ENCODE peak calls at places on chromosomes 3 and 15, in six cellular contexts. H is adrenal gland, I is tibial artery, V is astrocyte, E is fibroblast of lung, A is lower lobe of right lung. W is an unnamed sample. For H3K4me1, the result is how much of the 10 kb centered on the place peaks cover.

GRCh38 chr3:98679986-98680385 is 83.2 kb upstream of the ST3GAL6 start:
- DNase-seq in H (no peak), I (no peak), V (no peak), E (no peak), A (no peak), W (no peak)

GRCh38 chr3:181711325-181712135 is at the start of gene SOX2:
- DNase-seq in H (peak), I (no peak), V (peak), E (peak), A (peak), W (peak)

GRCh38 chr15:90465140-90465929 is 64.4 kb upstream of the CRTC3 start:
- DNase-seq in H (no peak), I (no peak), V (peak), E (peak), A (no peak), W (no peak)

GRCh38 chr3:177483182-177483967 is 286.1 kb upstream of the TBL1XR1 start:
- DNase-seq in H (peak), I (no peak), V (no peak), E (no peak), A (no peak), W (no peak)

GRCh38 chr3:41863024-41863423 is 98.9 kb downstream of the ULK4 start:
- DNase-seq in H (no peak), I (no peak), V (no peak), E (no peak), A (no peak), W (no peak)

GRCh38 chr3:147943265-147943945 is 534.2 kb downstream of the ZIC1 start:
- DNase-seq in H (no peak), I (no peak), V (peak), E (peak), A (no peak), W (no peak)

GRCh38 chr15:71575474-71576045 is 234.8 kb upstream of the NR2E3 start:
- DNase-seq in H (no peak), I (no peak), V (no peak), E (no peak), A (no peak), W (no peak)

GRCh38 chr3:76859596-76859995 is 180.3 kb upstream of the ROBO2 start:
- DNase-seq in H (no peak), I (no peak), V (no peak), E (no peak), A (no peak), W (no peak)

GRCh38 chr3:191257286-191257685 is 58.2 kb downstream of the OSTN start:
- DNase-seq in H (no peak), I (no peak), V (no peak), E (no peak), A (no peak), W (no peak)

GRCh38 chr3:426056-426455 is 229.5 kb downstream of the CHL1 start:
- DNase-seq in H (no peak), I (no peak), V (no peak), E (no peak), A (no peak), W (no peak)

GRCh38 chr3:30221622-30222021 is 384.8 kb upstream of the TGFBR2 start:
- DNase-seq in H (no peak), I (no peak), V (peak), E (peak), A (no peak), W (no peak)

GRCh38 chr15:100339999-100340398 is 1.8 kb downstream of the ADAMTS17 start:
- DNase-seq in H (no peak), I (no peak), V (no peak), E (no peak), A (no peak), W (no peak)

GRCh38 chr3:186287723-186288122 is 74.3 kb downstream of the DGKG start:
- DNase-seq in H (no peak), I (no peak), V (peak), E (peak), A (no peak), W (no peak)

GRCh38 chr3:196632033-196632751 is 7.3 kb upstream of the NRROS start:
- DNase-seq in H (peak), I (peak), V (peak), E (peak), A (peak), W (peak)

GRCh38 chr15:35281515-35281914 is 196.4 kb upstream of the NANOGP8 start:
- DNase-seq in H (no peak), I (no peak), V (peak), E (peak), A (no peak), W (no peak)

GRCh38 chr3:28726840-28727239 is 378.2 kb upstream of the AZI2 start:
- DNase-seq in H (peak), I (peak), V (peak), E (peak), A (peak), W (peak)

GRCh38 chr3:178370387-178370786 is 165.8 kb upstream of the KCNMB2 start:
- DNase-seq in H (no peak), I (no peak), V (no peak), E (no peak), A (no peak), W (no peak)

GRCh38 chr3:50630916-50631315 is 14.0 kb downstream of the MAPKAPK3 start:
- DNase-seq in H (no peak), I (no peak), V (peak), E (peak), A (no peak), W (no peak)

GRCh38 chr3:8736436-8736835 is 2.8 kb downstream of the CAV3 start:
- DNase-seq in H (no peak), I (no peak), V (no peak), E (no peak), A (no peak), W (no peak)

GRCh38 chr3:107629556-107629955 is 106.8 kb downstream of the BBX start:
- DNase-seq in H (no peak), I (no peak), V (peak), E (peak), A (no peak), W (no peak)

GRCh38 chr3:160012108-160012507 is 23.5 kb downstream of the IL12A start:
- DNase-seq in H (no peak), I (no peak), V (no peak), E (no peak), A (no peak), W (no peak)

GRCh38 chr3:69784854-69785523 is 45.7 kb downstream of the MITF start:
- DNase-seq in H (peak), I (peak), V (peak), E (peak), A (peak), W (peak)

GRCh38 chr3:36843065-36844051 is 79.0 kb upstream of the DCLK3 start:
- DNase-seq in H (no peak), I (no peak), V (peak), E (peak), A (no peak), W (no peak)

GRCh38 chr3:101638262-101638745 is 38.6 kb downstream of the ZBTB11 start:
- DNase-seq in H (no peak), I (no peak), V (no peak), E (no peak), A (no peak), W (no peak)

GRCh38 chr3:52879581-52879980 is 17.8 kb downstream of the STIMATE start:
- DNase-seq in H (no peak), I (no peak), V (no peak), E (no peak), A (no peak), W (no peak)

GRCh38 chr3:110567032-110567431 is 504.6 kb upstream of the NECTIN3 start:
- DNase-seq in H (no peak), I (no peak), V (no peak), E (peak), A (no peak), W (no peak)

GRCh38 chr3:183253961-183254815 is 1.1 kb downstream of the B3GNT5 start:
- DNase-seq in H (peak), I (no peak), V (peak), E (peak), A (peak), W (peak)

GRCh38 chr3:79515072-79515471 is 252.7 kb downstream of the ROBO1 start:
- DNase-seq in H (no peak), I (no peak), V (peak), E (peak), A (no peak), W (no peak)

GRCh38 chr3:172177046-172177445 is 137.7 kb downstream of the FNDC3B start:
- DNase-seq in H (peak), I (no peak), V (peak), E (peak), A (no peak), W (no peak)

DNA sequence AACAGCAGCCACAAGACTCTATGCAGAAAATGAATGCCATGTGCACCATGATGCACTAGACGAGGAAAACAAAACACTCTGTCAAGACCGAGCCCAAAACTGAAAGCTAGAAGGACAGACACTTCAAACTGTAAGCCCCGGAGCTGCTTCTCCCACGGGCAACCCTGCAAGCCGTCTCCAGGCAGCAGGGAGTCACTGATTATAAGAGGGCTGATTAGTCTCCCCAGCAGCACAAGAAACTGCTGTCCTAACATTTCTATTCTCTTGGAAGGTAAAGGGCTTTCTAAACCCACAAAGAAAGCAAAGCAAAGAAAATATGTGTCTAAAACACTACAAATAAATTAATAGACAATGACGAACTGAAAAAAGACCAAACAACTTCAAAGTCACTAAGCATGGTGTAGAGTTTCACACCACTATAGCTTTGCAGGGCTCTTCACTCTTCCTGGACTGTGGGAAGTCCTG is 15.5 kb downstream of the TBC1D2B start:
- DNase-seq in H (peak), I (no peak), V (peak), E (peak), A (no peak), W (peak)
- H3K27ac ChIP-seq in H (peak), I (peak), V (peak), E (peak), A (peak), W (peak)

GRCh38 chr3:57095361-57095760 is 34.9 kb downstream of the SPATA12 start:
- DNase-seq in H (no peak), I (no peak), V (no peak), E (no peak), A (no peak), W (no peak)

GRCh38 chr3:57091874-57092273 is 31.4 kb downstream of the SPATA12 start:
- DNase-seq in H (no peak), I (no peak), V (no peak), E (no peak), A (no peak), W (no peak)

GRCh38 chr3:57094606-57095005 is 34.1 kb downstream of the SPATA12 start:
- DNase-seq in H (no peak), I (no peak), V (no peak), E (peak), A (no peak), W (no peak)

GRCh38 chr3:57094011-57094535 is 33.6 kb downstream of the SPATA12 start:
- DNase-seq in H (no peak), I (no peak), V (no peak), E (no peak), A (no peak), W (no peak)

DNA sequence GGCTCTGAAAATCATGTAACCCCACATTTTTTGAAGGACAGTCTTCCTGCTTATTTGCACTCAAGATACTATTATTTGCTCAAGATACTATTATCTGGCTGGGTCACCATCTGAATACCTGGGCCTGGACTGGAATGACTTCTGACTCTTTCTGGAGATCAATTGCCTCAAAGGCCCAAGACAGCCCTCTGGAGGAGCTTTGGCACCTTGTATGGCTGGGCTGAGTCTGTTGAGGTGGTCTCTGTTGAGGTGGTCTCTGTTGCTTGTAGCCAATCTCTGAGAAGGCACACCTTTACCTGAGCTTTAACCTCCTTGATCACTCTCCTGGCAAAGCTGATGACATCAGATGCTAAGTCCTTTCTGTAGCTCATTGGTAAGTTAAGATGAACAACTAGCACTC is 33.0 kb downstream of the SPATA12 start:
- DNase-seq in H (no peak), I (no peak), V (no peak), E (no peak), A (no peak), W (no peak)
- TF ChIP-seq CTCF in H (no peak), I (no peak), V (no peak), E (no peak), A (no peak), W (no peak)

GRCh38 chr3:100044369-100044768 is 69.9 kb downstream of the FILIP1L start:
- DNase-seq in H (no peak), I (no peak), V (no peak), E (no peak), A (no peak), W (no peak)
- H3K4me1 ChIP-seq in H (under half), I (under half), V (half or more), E (half or more), A (half or more), W (under half)

DNA sequence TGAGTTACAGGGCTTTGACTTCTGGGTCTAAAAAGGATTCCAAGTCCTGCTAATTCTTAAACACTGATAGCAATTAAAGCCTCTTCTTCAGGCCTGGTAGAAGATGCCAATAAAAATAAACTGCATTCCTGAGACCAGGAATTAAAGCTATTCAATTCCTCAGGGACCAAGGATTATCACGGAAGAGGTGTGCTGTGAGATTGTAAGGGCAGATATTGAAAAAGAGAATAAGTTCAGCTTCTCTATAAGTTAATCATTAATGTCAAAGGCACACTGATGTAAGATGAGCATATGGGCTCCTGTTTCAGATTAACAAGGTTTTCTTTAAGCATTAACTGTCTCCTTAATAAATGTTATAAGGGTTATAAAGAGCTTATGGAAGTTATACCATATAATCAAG is 611.3 kb downstream of the SI start:
- DNase-seq in H (no peak), I (no peak), V (no peak), E (peak), A (no peak), W (no peak)
- H3K27ac ChIP-seq in H (no peak), I (no peak), V (no peak), E (no peak), A (no peak), W (no peak)

GRCh38 chr15:60534051-60534450 is 55.1 kb upstream of the ICE2 start:
- DNase-seq in H (peak), I (no peak), V (no peak), E (no peak), A (no peak), W (no peak)

GRCh38 chr15:60535743-60536142 is 56.8 kb upstream of the ICE2 start:
- DNase-seq in H (no peak), I (no peak), V (no peak), E (no peak), A (no peak), W (no peak)

GRCh38 chr15:60535265-60535664 is 56.3 kb upstream of the ICE2 start:
- DNase-seq in H (no peak), I (no peak), V (no peak), E (no peak), A (no peak), W (no peak)

GRCh38 chr15:60536314-60536713 is 57.4 kb upstream of the ICE2 start:
- DNase-seq in H (no peak), I (no peak), V (no peak), E (no peak), A (no peak), W (no peak)

DNA sequence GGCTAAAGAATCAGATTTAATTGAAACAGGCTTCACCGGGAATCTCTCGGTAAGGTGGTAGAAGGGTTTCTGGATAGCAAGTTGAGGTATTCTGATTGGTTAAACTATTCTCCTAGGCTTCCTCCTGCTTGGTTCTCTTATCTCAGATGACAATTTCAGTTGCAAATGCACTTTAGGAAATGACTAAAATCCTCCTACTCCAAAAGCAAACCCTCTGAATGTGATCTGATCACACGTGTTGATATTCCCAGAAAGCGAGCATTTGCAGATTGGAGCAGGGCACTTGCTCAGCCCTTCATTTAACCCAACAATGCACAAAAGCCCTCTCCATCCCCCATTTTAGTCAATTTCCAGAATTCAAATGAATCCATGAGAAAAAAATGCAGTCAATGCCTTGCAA is 55.6 kb upstream of the ICE2 start:
- DNase-seq in H (no peak), I (no peak), V (no peak), E (no peak), A (no peak), W (no peak)
- TF ChIP-seq CTCF in H (no peak), I (no peak), V (no peak), E (no peak), A (no peak), W (no peak)

GRCh38 chr3:46058981-46059380 is 31.7 kb upstream of the XCR1 start:
- DNase-seq in H (no peak), I (no peak), V (no peak), E (no peak), A (no peak), W (no peak)
- H3K4me1 ChIP-seq in H (under half), I (under half), V (under half), E (under half), A (under half), W (under half)

GRCh38 chr3:189330066-189330465 is 158.3 kb downstream of the TPRG1 start:
- DNase-seq in H (no peak), I (no peak), V (no peak), E (no peak), A (no peak), W (no peak)

GRCh38 chr3:189331002-189331418 is 159.2 kb downstream of the TPRG1 start:
- DNase-seq in H (no peak), I (no peak), V (no peak), E (no peak), A (no peak), W (no peak)

GRCh38 chr3:189338366-189338765 is 166.6 kb downstream of the TPRG1 start:
- DNase-seq in H (no peak), I (no peak), V (no peak), E (no peak), A (no peak), W (no peak)

GRCh38 chr3:189337672-189338071 is 165.9 kb downstream of the TPRG1 start:
- DNase-seq in H (no peak), I (no peak), V (no peak), E (no peak), A (no peak), W (no peak)

DNA sequence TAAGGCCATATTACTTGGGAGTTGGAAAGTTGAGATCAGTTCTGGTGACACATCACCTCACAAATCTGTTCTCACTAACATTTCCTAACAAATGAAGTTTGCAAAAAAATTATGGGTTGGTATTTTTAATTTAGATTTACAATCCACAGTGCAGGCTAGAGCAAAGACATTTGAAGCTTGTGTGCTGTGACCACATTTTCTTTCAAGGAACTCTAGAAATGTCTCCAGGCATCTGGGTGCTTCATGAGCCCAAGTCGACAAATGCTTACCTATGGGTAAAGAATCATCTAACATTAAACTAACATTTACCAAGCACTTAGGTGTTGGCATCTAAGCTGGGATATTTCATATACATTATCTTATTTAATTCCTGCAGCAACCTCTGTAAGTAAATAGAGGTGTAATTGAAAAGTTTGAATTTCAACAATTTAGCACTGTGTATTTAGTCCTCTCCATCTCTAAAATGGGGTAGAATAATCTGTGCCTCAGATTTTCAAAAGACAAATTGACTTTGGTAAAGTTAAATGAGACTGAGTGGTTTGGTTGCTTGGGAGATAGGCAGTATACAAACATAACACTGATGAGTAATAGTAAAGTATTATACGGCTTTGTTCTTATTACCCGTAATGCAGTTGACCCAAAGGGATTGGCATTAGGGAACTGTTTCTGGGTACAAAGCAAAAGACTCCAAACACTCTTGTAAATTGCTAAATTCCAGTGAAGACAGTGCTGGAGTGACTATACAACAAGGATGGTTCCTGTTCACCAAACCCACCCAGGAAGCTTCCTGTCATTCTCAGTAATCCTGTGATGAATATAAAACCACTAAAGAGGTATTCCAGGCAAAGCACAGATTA is 162.5 kb downstream of the TPRG1 start:
- DNase-seq in H (no peak), I (no peak), V (peak), E (peak), A (no peak), W (no peak)
- H3K27ac ChIP-seq in H (no peak), I (no peak), V (no peak), E (no peak), A (no peak), W (no peak)

GRCh38 chr3:166478356-166478755 is 641.1 kb upstream of the BCHE start:
- DNase-seq in H (no peak), I (no peak), V (no peak), E (no peak), A (no peak), W (no peak)
- TF ChIP-seq CTCF in H (no peak), I (no peak), V (no peak), E (no peak), A (no peak), W (no peak)

GRCh38 chr3:20043825-20044224 is 3.6 kb downstream of the KAT2B start:
- DNase-seq in H (no peak), I (no peak), V (no peak), E (no peak), A (no peak), W (no peak)
- H3K4me1 ChIP-seq in H (under half), I (under half), V (under half), E (under half), A (half or more), W (half or more)